ENCODE peak calls at places on chromosomes 16 and 17, in eight cellular contexts. X is GM03348; T is effector memory CD4-positive, alpha-beta T cell; I is astrocyte; B is cerebellar nuclear complex; H is IMR-90; J is activated CD8-positive, alpha-beta memory T cell treated with anti-CD3 and anti-CD28 coated beads for 4 hours; A is HuH-7.5. K is an unnamed sample.

GRCh38 chr16:27685802-27686201 is 135.9 kb downstream of the KATNIP start:
- DNase-seq in X (peak; percentile 39), T (no peak), I (peak; percentile 26), B (no peak), H (peak; percentile 85), J (no peak), A (no peak), K (no peak)

GRCh38 chr16:9268446-9268845 is 177.0 kb downstream of the HAPSTR1 start:
- DNase-seq in X (no peak), T (no peak), I (no peak), B (no peak), H (no peak), J (no peak), A (no peak), K (no peak)

GRCh38 chr17:44850025-44850424 is 2.3 kb downstream of the HIGD1B start:
- DNase-seq in X (no peak), T (no peak), I (no peak), B (no peak), H (no peak), J (no peak), A (no peak), K (no peak)

GRCh38 chr16:89733322-89733721 is 12.0 kb downstream of the ZNF276 start:
- DNase-seq in X (no peak), T (no peak), I (no peak), B (no peak), H (no peak), J (no peak), A (no peak), K (no peak)

GRCh38 chr16:65388592-65388991 is 266.7 kb upstream of the CDH11 start:
- DNase-seq in X (no peak), T (no peak), I (peak; percentile 79), B (no peak), H (peak; percentile 69), J (no peak), A (no peak), K (no peak)

GRCh38 chr16:1213796-1214372 is 11.2 kb downstream of the TPSG1 start:
- DNase-seq in X (no peak), T (no peak), I (no peak), B (no peak), H (no peak), J (no peak), A (no peak), K (no peak)

GRCh38 chr17:2233441-2233947 is 70.1 kb downstream of the SMG6 start:
- DNase-seq in X (peak; percentile 57), T (no peak), I (peak; percentile 91), B (no peak), H (peak; percentile 89), J (no peak), A (no peak), K (no peak)

GRCh38 chr17:67092291-67092690 is 47.9 kb downstream of the CACNG1 start:
- DNase-seq in X (no peak), T (no peak), I (no peak), B (no peak), H (no peak), J (no peak), A (no peak), K (no peak)

GRCh38 chr17:2982854-2983636 is 80.4 kb downstream of the OR1D5 start:
- DNase-seq in X (peak; percentile 94), T (no peak), I (peak; percentile 61), B (no peak), H (peak; percentile 89), J (no peak), A (no peak), K (no peak)